ENCODE peak calls at places on chromosomes 16 and 17, in four cellular contexts. D, T, M and P are unnamed samples.

GRCh38 chr17:57766307-57766943 is 21.3 kb upstream of the CCDC182 start:
- DNase-seq in M (no peak), T (no peak), D (no peak), P (no peak)

GRCh38 chr16:50879873-50880695 is 138.2 kb downstream of the CYLD start:
- DNase-seq in T (no peak), M (peak), D (no peak), P (no peak)

GRCh38 chr17:67558740-67559380 is 158.9 kb upstream of the NOL11 start:
- DNase-seq in M (peak), D (no peak), T (no peak), P (no peak)

GRCh38 chr16:22874394-22874793 is 60.4 kb downstream of the HS3ST2 start:
- DNase-seq in T (no peak), M (no peak), D (no peak), P (no peak)

GRCh38 chr17:68600881-68601564 is at the start of gene FAM20A:
- DNase-seq in D (peak), T (no peak), M (no peak), P (no peak)

GRCh38 chr16:89406277-89406888 is 84.0 kb downstream of the ANKRD11 start:
- DNase-seq in T (no peak), D (no peak), M (no peak), P (no peak)

GRCh38 chr16:8374586-8374985 is 215.7 kb downstream of the TMEM114 start:
- DNase-seq in M (no peak), D (no peak), T (no peak), P (no peak)

GRCh38 chr16:22900863-22901262 is 86.9 kb downstream of the HS3ST2 start:
- DNase-seq in M (no peak), T (no peak), D (no peak), P (no peak)

GRCh38 chr16:61128545-61129323 is 907.5 kb downstream of the CDH8 start:
- DNase-seq in T (no peak), M (no peak), D (peak), P (no peak)

GRCh38 chr16:55145771-55146603 is 178.0 kb upstream of the IRX6 start:
- DNase-seq in M (no peak), D (no peak), T (no peak), P (no peak)

GRCh38 chr16:69888005-69888560 is 63.1 kb upstream of the CLEC18A start:
- DNase-seq in T (no peak), M (no peak), D (no peak), P (no peak)

GRCh38 chr16:87108278-87108677 is 208.9 kb downstream of the C16orf95 start:
- DNase-seq in T (no peak), D (no peak), M (no peak), P (no peak)

GRCh38 chr17:82031885-82032627 is 578 bp downstream of the RAC3 start:
- DNase-seq in M (no peak), T (peak), D (no peak), P (no peak)

GRCh38 chr17:28125530-28126382 is 83.3 kb downstream of the NLK start:
- DNase-seq in D (no peak), T (no peak), M (no peak), P (no peak)

GRCh38 chr16:85755929-85756768 is 5.3 kb upstream of the C16orf74 start:
- DNase-seq in M (no peak), T (peak), D (no peak), P (no peak)

GRCh38 chr17:57451126-57451690 is 194.9 kb downstream of the MSI2 start:
- DNase-seq in M (no peak), D (no peak), T (no peak), P (no peak)